ENCODE peak calls at places on chromosomes 2 and 18, in ten cellular contexts. C is cardiac muscle cell, L is uterus, Z is A673, F is AG04450, K is WERI-Rb-1, M is fibroblast of mammary gland, Q is HepG2, U is PC-3, W is IMR-90. T is an unnamed sample.

GRCh38 chr2:46076251-46076650 is 221.0 kb upstream of the EPAS1 start:
- DNase-seq in C (no peak), L (no peak), Z (peak; percentile 19), F (no peak), K (no peak), M (peak; percentile 72), Q (no peak), U (peak; percentile 51), W (peak; percentile 81), T (no peak)

GRCh38 chr18:46332956-46333355 is 228.8 kb downstream of the HAUS1 start:
- DNase-seq in C (no peak), L (no peak), Z (no peak), F (no peak), K (peak; percentile 88), M (no peak), Q (no peak), U (no peak), W (no peak), T (peak; percentile 61)

GRCh38 chr2:241975593-241976284 is 106.2 kb downstream of the RTP5 start:
- DNase-seq in C (no peak), L (peak; percentile 24), Z (no peak), F (no peak), K (no peak), M (no peak), Q (peak; percentile 42), U (no peak), W (no peak), T (no peak)

GRCh38 chr18:45684341-45685115 is 39.5 kb upstream of the SLC14A1 start:
- DNase-seq in C (no peak), L (no peak), Z (no peak), F (no peak), K (no peak), M (no peak), Q (no peak), U (no peak), W (peak; percentile 78), T (no peak)

GRCh38 chr18:72541871-72542690 is 2.1 kb downstream of the CBLN2 start:
- DNase-seq in C (peak; percentile 48), L (no peak), Z (peak; percentile 53), F (no peak), K (peak; percentile 47), M (no peak), Q (no peak), U (no peak), W (no peak), T (no peak)

GRCh38 chr2:200756618-200757321 is 54.9 kb upstream of the BZW1 start:
- DNase-seq in C (no peak), L (no peak), Z (no peak), F (peak; percentile 52), K (no peak), M (peak; percentile 86), Q (peak; percentile 95), U (peak; percentile 93), W (peak; percentile 91), T (no peak)

GRCh38 chr2:217826505-217826904 is 176.3 kb downstream of the TNS1 start:
- DNase-seq in C (no peak), L (no peak), Z (no peak), F (no peak), K (no peak), M (no peak), Q (no peak), U (no peak), W (no peak), T (no peak)

GRCh38 chr2:68292108-68292710 is 27.5 kb downstream of the CNRIP1 start:
- DNase-seq in C (peak; percentile 37), L (no peak), Z (peak; percentile 30), F (no peak), K (peak; percentile 27), M (peak; percentile 40), Q (peak; percentile 45), U (peak; percentile 71), W (peak; percentile 37), T (no peak)

GRCh38 chr2:10721344-10722251 is at the start of gene ATP6V1C2:
- DNase-seq in C (peak; percentile 78), L (no peak), Z (no peak), F (no peak), K (peak; percentile 65), M (no peak), Q (no peak), U (peak; percentile 40), W (no peak), T (no peak)

GRCh38 chr2:10720983-10721343 is 467 bp upstream of the ATP6V1C2 start:
- DNase-seq in C (no peak), L (no peak), Z (no peak), F (no peak), K (no peak), M (no peak), Q (no peak), U (no peak), W (no peak), T (no peak)

GRCh38 chr2:10717630-10718029 is 3.8 kb upstream of the ATP6V1C2 start:
- DNase-seq in C (no peak), L (no peak), Z (peak; percentile 72), F (peak; percentile 2), K (peak; percentile 39), M (peak; percentile 54), Q (no peak), U (peak; percentile 91), W (peak; percentile 61), T (peak; percentile 43)

GRCh38 chr2:10720306-10720705 is 1.1 kb upstream of the ATP6V1C2 start:
- DNase-seq in C (no peak), L (no peak), Z (no peak), F (no peak), K (no peak), M (no peak), Q (no peak), U (peak; percentile 57), W (no peak), T (no peak)

DNA sequence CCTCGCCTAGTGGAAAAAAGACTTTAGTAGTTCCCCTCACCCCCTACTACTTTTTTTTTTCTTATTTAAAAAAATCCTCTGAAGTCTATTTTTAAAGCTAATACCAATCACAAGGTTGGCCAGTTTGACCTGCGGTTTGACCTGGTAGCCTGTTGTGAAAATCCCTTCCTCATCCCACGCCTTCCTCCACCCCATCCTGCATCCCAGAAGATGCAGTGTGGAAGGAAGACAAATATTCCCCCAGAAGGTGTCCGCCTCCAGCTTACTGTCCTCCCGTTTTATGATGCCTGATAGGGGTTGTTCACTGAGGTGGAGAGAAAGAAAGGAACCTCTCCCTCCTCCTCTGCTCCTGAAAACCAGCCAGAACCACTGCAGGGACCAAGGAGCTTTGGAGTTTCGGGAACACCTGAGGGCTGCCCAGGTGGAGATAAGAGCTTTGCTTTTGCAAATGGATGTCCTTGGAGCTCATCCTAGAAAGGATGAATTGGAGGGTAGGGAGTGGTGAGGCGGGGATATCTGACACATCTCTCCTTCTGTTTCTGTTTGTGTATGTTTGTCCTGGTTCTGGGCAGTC is 909 bp downstream of the ATP6V1C2 start:
- DNase-seq in C (no peak), L (no peak), Z (no peak), F (no peak), K (no peak), M (no peak), Q (no peak), U (no peak), W (no peak), T (no peak)
- H3K4me3 ChIP-seq in C (peak overlapping the region; percentile 40), L (peak overlapping the region; percentile 20), Z (peak overlapping the region; percentile 45), F (no peak overlapping the region), K (peak overlapping the region; percentile 47), M (no peak overlapping the region), Q (peak overlapping the region; percentile 33), U (peak overlapping the region; percentile 66), W (no peak overlapping the region), T (peak overlapping the region; percentile 54)

GRCh38 chr2:226117506-226118065 is 682.0 kb downstream of the IRS1 start:
- DNase-seq in C (no peak), L (no peak), Z (no peak), F (peak; percentile 26), K (no peak), M (no peak), Q (no peak), U (peak; percentile 85), W (peak; percentile 66), T (no peak)

GRCh38 chr2:226115102-226115831 is 684.4 kb downstream of the IRS1 start:
- DNase-seq in C (no peak), L (no peak), Z (peak; percentile 69), F (peak; percentile 92), K (no peak), M (peak; percentile 99), Q (peak; percentile 94), U (peak; percentile 98), W (peak; percentile 99), T (no peak)

GRCh38 chr2:226115832-226116200 is 683.8 kb downstream of the IRS1 start:
- DNase-seq in C (no peak), L (no peak), Z (no peak), F (no peak), K (no peak), M (no peak), Q (no peak), U (peak; percentile 58), W (no peak), T (peak; percentile 90)

GRCh38 chr2:226116346-226116745 is 683.3 kb downstream of the IRS1 start:
- DNase-seq in C (no peak), L (no peak), Z (peak; percentile 75), F (no peak), K (no peak), M (no peak), Q (no peak), U (no peak), W (no peak), T (no peak)

GRCh38 chr2:226114436-226114835 is 685.2 kb downstream of the IRS1 start:
- DNase-seq in C (peak; percentile 50), L (no peak), Z (no peak), F (no peak), K (no peak), M (peak; percentile 65), Q (peak; percentile 59), U (no peak), W (no peak), T (no peak)
- TF ChIP-seq CTCF in C (no peak), L (no peak), Z (no peak), F (no peak), K (no peak), M (no peak), Q (peak; percentile 58), U (no peak), W (no peak), T (no peak)

GRCh38 chr2:439077-439476 is 151.2 kb upstream of the ALKAL2 start:
- DNase-seq in C (no peak), L (no peak), Z (no peak), F (no peak), K (peak; percentile 85), M (no peak), Q (no peak), U (no peak), W (no peak), T (no peak)

GRCh38 chr2:443754-444153 is 155.9 kb upstream of the ALKAL2 start:
- DNase-seq in C (no peak), L (no peak), Z (peak; percentile 9), F (no peak), K (no peak), M (no peak), Q (no peak), U (no peak), W (no peak), T (no peak)

GRCh38 chr2:443211-443610 is 155.3 kb upstream of the ALKAL2 start:
- DNase-seq in C (no peak), L (no peak), Z (no peak), F (no peak), K (no peak), M (no peak), Q (no peak), U (no peak), W (no peak), T (no peak)

GRCh38 chr2:439540-440465 is 151.9 kb upstream of the ALKAL2 start:
- DNase-seq in C (no peak), L (no peak), Z (no peak), F (no peak), K (no peak), M (no peak), Q (no peak), U (no peak), W (no peak), T (no peak)

GRCh38 chr2:441258-442023 is 153.6 kb upstream of the ALKAL2 start:
- DNase-seq in C (no peak), L (no peak), Z (no peak), F (no peak), K (no peak), M (no peak), Q (no peak), U (no peak), W (no peak), T (no peak)
- H3K4me3 ChIP-seq in C (no peak overlapping the region), L (no peak overlapping the region), Z (no peak overlapping the region), F (no peak overlapping the region), K (no peak overlapping the region), M (no peak overlapping the region), Q (no peak overlapping the region), U (no peak overlapping the region), W (no peak overlapping the region), T (no peak overlapping the region)

DNA sequence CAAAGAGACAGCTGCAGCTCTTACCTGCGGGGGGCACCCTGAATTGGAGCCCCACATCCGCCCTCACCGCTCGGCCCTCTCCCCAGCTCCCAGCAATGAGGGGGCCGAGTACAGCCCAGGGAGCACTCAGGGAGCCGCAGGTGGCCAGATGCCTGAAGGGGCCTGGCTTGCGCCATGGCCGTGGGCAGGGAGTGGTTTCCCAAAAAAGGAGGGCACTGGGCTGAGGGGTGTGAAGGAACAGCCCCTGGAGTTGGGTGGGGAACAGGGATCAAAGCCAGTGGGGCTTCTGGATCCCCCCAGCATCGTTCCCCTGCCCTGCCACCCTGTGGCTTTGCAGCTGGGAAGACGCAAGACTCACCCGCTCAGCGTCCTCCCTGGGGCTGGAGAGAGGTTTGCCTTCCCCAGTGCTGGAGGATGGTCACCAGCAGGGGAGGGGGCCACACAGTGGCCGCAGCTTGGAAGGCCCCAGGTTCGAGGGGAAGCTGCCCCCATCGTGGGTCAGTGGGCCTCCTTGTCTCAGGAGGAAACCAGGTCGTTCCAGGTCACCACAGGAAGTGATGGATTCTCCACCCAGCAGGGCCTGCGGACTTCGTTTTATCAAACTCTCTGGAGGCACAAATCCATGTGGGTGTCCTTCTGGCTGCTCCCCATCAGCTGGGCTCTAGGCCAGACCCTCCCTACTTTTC is 68.2 kb upstream of the HPCAL1 start:
- DNase-seq in C (no peak), L (no peak), Z (no peak), F (no peak), K (no peak), M (no peak), Q (no peak), U (no peak), W (no peak), T (no peak)
- TF ChIP-seq CTCF in C (no peak), L (no peak), Z (no peak), F (no peak), K (no peak), M (no peak), Q (no peak), U (no peak), W (no peak), T (no peak)

T was measured in LNCaP clone FGC.